ENCODE peak calls at places on chromosome 10, in six cellular contexts. M, V, T, Z, W and Q are unnamed samples.

GRCh38 chr10:125997586-125997985 is 101.2 kb downstream of the FANK1 start:
- DNase-seq in M (no peak), V (no peak), T (no peak), Z (no peak), W (no peak), Q (no peak)

GRCh38 chr10:131777921-131778320 is 122.9 kb upstream of the PPP2R2D start:
- DNase-seq in M (no peak), V (no peak), T (no peak), Z (no peak), W (no peak), Q (no peak)

GRCh38 chr10:105699504-105699903 is 1058.4 kb downstream of the SORCS3 start:
- DNase-seq in M (no peak), V (no peak), T (no peak), Z (no peak), W (no peak), Q (no peak)

GRCh38 chr10:101775273-101776131 is at the start of gene FGF8:
- DNase-seq in M (no peak), V (no peak), T (no peak), Z (no peak), W (no peak), Q (no peak)

GRCh38 chr10:72792288-72792687 is 100.3 kb downstream of the MCU start:
- DNase-seq in M (no peak), V (peak; percentile 34), T (no peak), Z (no peak), W (no peak), Q (no peak)

GRCh38 chr10:63474488-63474887 is 8.7 kb upstream of the JMJD1C start:
- DNase-seq in M (no peak), V (no peak), T (no peak), Z (no peak), W (no peak), Q (no peak)

GRCh38 chr10:56622335-56622973 is 261.4 kb upstream of the ZWINT start:
- DNase-seq in M (no peak), V (no peak), T (no peak), Z (no peak), W (no peak), Q (no peak)

GRCh38 chr10:89469517-89469916 is 55.1 kb downstream of the IFIT5 start:
- DNase-seq in M (no peak), V (peak; percentile 37), T (no peak), Z (no peak), W (no peak), Q (no peak)

GRCh38 chr10:77872151-77872946 is 54.2 kb downstream of the DLG5 start:
- DNase-seq in M (no peak), V (no peak), T (peak; percentile 71), Z (no peak), W (no peak), Q (no peak)

GRCh38 chr10:13684252-13684791 is 97.6 kb downstream of the PRPF18 start:
- DNase-seq in M (no peak), V (peak; percentile 92), T (peak; percentile 75), Z (no peak), W (no peak), Q (peak; percentile 91)

GRCh38 chr10:3213758-3214545 is 41.4 kb upstream of the PITRM1 start:
- DNase-seq in M (no peak), V (no peak), T (no peak), Z (no peak), W (no peak), Q (no peak)

GRCh38 chr10:81081887-81082620 is 544.4 kb downstream of the SH2D4B start:
- DNase-seq in M (no peak), V (no peak), T (no peak), Z (no peak), W (no peak), Q (no peak)

GRCh38 chr10:131979821-131980270 is 1.9 kb downstream of the BNIP3 start:
- DNase-seq in M (no peak), V (peak; percentile 73), T (peak; percentile 25), Z (no peak), W (no peak), Q (no peak)

GRCh38 chr10:127906548-127907377 is at the start of gene PTPRE:
- DNase-seq in M (peak; percentile 83), V (peak; percentile 84), T (peak; percentile 40), Z (peak; percentile 51), W (peak; percentile 37), Q (no peak)

GRCh38 chr10:34890931-34891330 is 75.8 kb upstream of the PARD3 start:
- DNase-seq in M (no peak), V (peak; percentile 48), T (no peak), Z (no peak), W (no peak), Q (no peak)

GRCh38 chr10:98302711-98303365 is 34.8 kb upstream of the LOXL4 start:
- DNase-seq in M (no peak), V (peak; percentile 18), T (no peak), Z (no peak), W (no peak), Q (no peak)

GRCh38 chr10:124996854-124997215 is 54.9 kb downstream of the ZRANB1 start:
- DNase-seq in M (no peak), V (no peak), T (no peak), Z (no peak), W (no peak), Q (no peak)

GRCh38 chr10:3173173-3173878 is 744 bp upstream of the PITRM1 start:
- DNase-seq in M (no peak), V (no peak), T (no peak), Z (peak; percentile 80), W (no peak), Q (no peak)

GRCh38 chr10:21517134-21517982 is 8.1 kb downstream of the SKIDA1 start:
- DNase-seq in M (peak; percentile 26), V (peak; percentile 48), T (peak; percentile 68), Z (no peak), W (no peak), Q (no peak)

GRCh38 chr10:75143353-75143752 is 31.9 kb downstream of the SAMD8 start:
- DNase-seq in M (no peak), V (no peak), T (peak; percentile 5), Z (no peak), W (no peak), Q (no peak)

GRCh38 chr10:9222917-9223316 is 1168.4 kb downstream of the GATA3 start:
- DNase-seq in M (no peak), V (no peak), T (peak; percentile 36), Z (no peak), W (no peak), Q (no peak)

GRCh38 chr10:62643612-62644587 is 160.6 kb upstream of the ADO start:
- DNase-seq in M (no peak), V (no peak), T (no peak), Z (no peak), W (no peak), Q (no peak)